ENCODE peak calls at places on chromosomes 6 and 20, in five cellular contexts. M is HepG2, N is H1, L is GM12878, H is NT2/D1. U is an unnamed sample.

GRCh38 chr20:34420146-34420545 is 57.1 kb downstream of the ITCH start:
- DNase-seq in N (no peak), M (no peak), L (no peak), H (no peak), U (no peak)

GRCh38 chr6:71902261-71902660 is 15.9 kb downstream of the RIMS1 start:
- DNase-seq in H (no peak), L (peak), N (no peak), M (no peak), U (no peak)

GRCh38 chr6:155157101-155157500 is 106.7 kb upstream of the CLDN20 start:
- DNase-seq in N (no peak), M (no peak), L (no peak), H (no peak), U (no peak)

GRCh38 chr6:96939019-96939805 is 14.7 kb downstream of the KLHL32 start:
- DNase-seq in L (no peak), M (no peak), H (no peak), N (no peak), U (no peak)

GRCh38 chr6:163543311-163543710 is 128.8 kb downstream of the QKI start:
- DNase-seq in N (no peak), M (no peak), H (peak), L (no peak), U (no peak)

GRCh38 chr6:11196511-11197174 is 35.8 kb downstream of the NEDD9 start:
- DNase-seq in H (peak), M (no peak), L (no peak), N (no peak), U (no peak)

GRCh38 chr6:49409951-49410542 is 53.0 kb downstream of the MMUT start:
- DNase-seq in M (peak), L (peak), H (peak), N (peak), U (peak)

GRCh38 chr6:47414517-47415167 is 62.9 kb upstream of the CD2AP start:
- DNase-seq in H (no peak), L (peak), M (peak), N (no peak), U (no peak)

GRCh38 chr20:38628580-38629470 is 27.2 kb downstream of the ARHGAP40 start:
- DNase-seq in N (no peak), M (no peak), H (peak), L (no peak), U (no peak)

GRCh38 chr6:33817520-33817919 is 13.7 kb upstream of the MLN start:
- DNase-seq in N (no peak), L (no peak), M (no peak), H (no peak), U (no peak)

GRCh38 chr6:52894278-52894677 is 15.2 kb downstream of the GSTA3 start:
- DNase-seq in H (no peak), L (no peak), N (no peak), M (no peak), U (no peak)

GRCh38 chr6:90463359-90463758 is 123.5 kb downstream of the MAP3K7 start:
- DNase-seq in H (no peak), M (no peak), L (no peak), N (no peak), U (no peak)

GRCh38 chr20:31845300-31845863 is at the start of gene FOXS1:
- DNase-seq in L (no peak), N (no peak), M (no peak), H (no peak), U (no peak)

GRCh38 chr6:35611235-35611634 is 77.5 kb downstream of the FKBP5 start:
- DNase-seq in N (no peak), H (no peak), M (no peak), L (no peak), U (no peak)

GRCh38 chr20:23326774-23327173 is 23.8 kb upstream of the NXT1 start:
- DNase-seq in M (no peak), H (no peak), N (no peak), L (no peak), U (no peak)

GRCh38 chr20:58458342-58459057 is 56.7 kb downstream of the APCDD1L start:
- DNase-seq in H (no peak), M (no peak), L (peak), N (no peak), U (no peak)

GRCh38 chr6:169701218-169701952 is 444 bp downstream of the WDR27 start:
- DNase-seq in M (no peak), L (no peak), N (no peak), H (no peak), U (peak)

GRCh38 chr6:1603708-1604346 is 5.9 kb upstream of the FOXC1 start:
- DNase-seq in M (peak), L (no peak), H (no peak), N (no peak), U (no peak)

GRCh38 chr20:32457476-32457986 is 99.4 kb downstream of the ASXL1 start:
- DNase-seq in H (peak), N (peak), M (no peak), L (no peak), U (peak)

GRCh38 chr20:47265214-47265613 is 91.3 kb downstream of the ZMYND8 start:
- DNase-seq in H (no peak), L (no peak), N (no peak), M (no peak), U (no peak)

GRCh38 chr6:161272600-161273355 is 1.1 kb downstream of the AGPAT4 start:
- DNase-seq in L (no peak), N (no peak), H (no peak), M (no peak), U (peak)

GRCh38 chr6:170157567-170158218 is 133.2 kb downstream of the DLL1 start:
- DNase-seq in L (no peak), N (no peak), H (no peak), M (no peak), U (no peak)

GRCh38 chr6:106520711-106521367 is 108.5 kb downstream of the RTN4IP1 start:
- DNase-seq in N (no peak), L (peak), M (no peak), H (no peak), U (no peak)

GRCh38 chr6:131782764-131783163 is 25.1 kb upstream of the ENPP1 start:
- DNase-seq in H (no peak), L (no peak), N (no peak), M (no peak), U (no peak)

GRCh38 chr20:35972445-35972844 is 4.1 kb downstream of the CNBD2 start:
- DNase-seq in M (no peak), N (no peak), L (no peak), H (no peak), U (no peak)

GRCh38 chr6:120354452-120355098 is 979.7 kb downstream of the TBC1D32 start:
- DNase-seq in H (no peak), N (no peak), L (peak), M (no peak), U (no peak)

GRCh38 chr6:127484207-127484858 is 25.1 kb upstream of the KIAA0408 start:
- DNase-seq in L (peak), M (peak), H (no peak), N (no peak), U (no peak)

GRCh38 chr6:88166493-88166900 is 350 bp upstream of the CNR1 start:
- DNase-seq in L (no peak), N (no peak), M (no peak), H (no peak), U (no peak)

GRCh38 chr20:12173333-12173732 is 255.6 kb downstream of the BTBD3 start:
- DNase-seq in L (no peak), H (no peak), N (no peak), M (no peak), U (no peak)

GRCh38 chr6:163415176-163415619 is 680 bp downstream of the QKI start:
- DNase-seq in M (no peak), L (no peak), H (no peak), N (no peak), U (no peak)

GRCh38 chr6:37889015-37889885 is 69.7 kb downstream of the ZFAND3 start:
- DNase-seq in M (no peak), H (no peak), L (no peak), N (no peak), U (no peak)

GRCh38 chr20:63686492-63687321 is 9.7 kb upstream of the TNFRSF6B start:
- DNase-seq in N (no peak), H (no peak), L (no peak), M (no peak), U (no peak)
- TF ChIP-seq SUZ12 in N (no peak), H (no peak), L (no peak), M (no peak), U (no peak)

GRCh38 chr20:8724884-8725283 is 344.0 kb upstream of the PLCB4 start:
- DNase-seq in L (no peak), H (no peak), N (no peak), M (no peak), U (no peak)
- TF ChIP-seq SUZ12 in L (no peak), H (no peak), N (no peak), M (no peak), U (no peak)

GRCh38 chr20:59800309-59800708 is 133.1 kb downstream of the SYCP2 start:
- DNase-seq in L (no peak), M (no peak), H (no peak), N (no peak), U (no peak)
- TF ChIP-seq SUZ12 in L (no peak), M (no peak), H (no peak), N (no peak), U (no peak)

GRCh38 chr6:122580731-122581130 is 29.5 kb upstream of the PKIB start:
- DNase-seq in H (no peak), M (peak), N (no peak), L (no peak), U (no peak)
- TF ChIP-seq SUZ12 in H (no peak), M (no peak), N (no peak), L (no peak), U (no peak)

GRCh38 chr20:52192296-52193007 is 873 bp upstream of the ZFP64 start:
- DNase-seq in M (peak), N (no peak), H (peak), L (peak), U (no peak)
- TF ChIP-seq SUZ12 in M (no peak), N (no peak), H (no peak), L (no peak), U (no peak)

GRCh38 chr6:40249935-40250334 is 315.7 kb upstream of the MOCS1 start:
- DNase-seq in H (no peak), L (no peak), N (no peak), M (no peak), U (no peak)

GRCh38 chr6:40247516-40248115 is 313.4 kb upstream of the MOCS1 start:
- DNase-seq in N (peak), H (no peak), L (no peak), M (no peak), U (no peak)

GRCh38 chr6:40244684-40245083 is 310.4 kb upstream of the MOCS1 start:
- DNase-seq in H (no peak), L (no peak), N (no peak), M (no peak), U (no peak)
- TF ChIP-seq SUZ12 in H (no peak), L (no peak), N (no peak), M (no peak), U (no peak)

GRCh38 chr6:41938590-41938989 is 3.0 kb downstream of the CCND3 start:
- DNase-seq in M (no peak), N (no peak), L (no peak), H (no peak), U (no peak)

GRCh38 chr6:41939848-41940758 is 1.5 kb downstream of the CCND3 start:
- DNase-seq in H (no peak), M (no peak), L (no peak), N (peak), U (no peak)

GRCh38 chr6:41940759-41941279 is 789 bp downstream of the CCND3 start:
- DNase-seq in N (peak), M (no peak), L (no peak), H (no peak), U (no peak)

GRCh38 chr6:41937881-41938574 is 3.6 kb downstream of the CCND3 start:
- DNase-seq in N (no peak), M (no peak), L (no peak), H (no peak), U (no peak)

DNA sequence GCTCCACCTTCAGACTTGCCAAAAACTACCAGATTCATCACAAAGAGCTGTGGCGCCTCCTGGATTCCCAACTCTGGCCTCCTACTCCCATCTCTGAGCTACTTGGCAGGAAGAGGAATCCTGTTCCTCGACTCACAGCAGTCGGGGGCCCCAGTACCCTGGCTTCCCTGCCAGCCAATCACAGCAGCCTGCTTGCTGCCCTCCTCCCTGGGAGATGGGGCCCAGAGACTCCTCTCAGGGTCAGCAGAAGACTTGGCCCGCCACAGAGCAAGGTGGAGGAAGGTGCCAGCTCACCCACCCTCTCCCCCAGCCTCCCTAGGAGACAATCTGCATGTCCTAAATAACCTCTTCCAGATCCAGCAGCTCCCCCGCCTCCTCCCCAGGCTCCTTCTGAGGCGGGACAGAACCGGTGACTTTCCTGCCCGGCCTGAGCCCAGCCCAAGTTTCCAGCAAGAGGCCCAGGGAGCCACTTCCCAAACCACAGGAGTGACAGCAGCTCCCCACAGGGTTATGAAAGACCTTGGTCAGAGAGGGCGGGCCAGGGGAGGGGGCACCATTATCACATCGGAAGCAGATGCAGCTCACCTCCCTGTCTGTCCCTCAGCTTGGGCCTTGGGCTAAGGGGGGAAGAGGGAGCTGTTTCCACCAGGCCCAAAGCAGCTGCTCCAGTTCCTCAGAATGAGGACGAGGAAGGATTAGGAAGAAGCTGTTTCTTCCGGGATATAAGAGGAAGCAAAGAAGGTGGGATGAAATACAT is 2.3 kb downstream of the CCND3 start:
- DNase-seq in H (no peak), L (no peak), M (no peak), N (peak), U (no peak)
- TF ChIP-seq SUZ12 in H (no peak), L (no peak), M (no peak), N (no peak), U (no peak)

GRCh38 chr20:44532248-44532980 is 10.5 kb upstream of the SERINC3 start:
- DNase-seq in N (no peak), M (no peak), L (no peak), H (no peak), U (no peak)
- TF ChIP-seq SUZ12 in N (no peak), M (no peak), L (no peak), H (no peak), U (no peak)

GRCh38 chr6:108027054-108027453 is 47.5 kb downstream of the OSTM1 start:
- DNase-seq in L (no peak), M (no peak), H (no peak), N (no peak), U (no peak)

GRCh38 chr6:108030223-108030622 is 44.3 kb downstream of the OSTM1 start:
- DNase-seq in N (no peak), L (no peak), H (no peak), M (peak), U (no peak)

GRCh38 chr6:108031968-108032367 is 42.6 kb downstream of the OSTM1 start:
- DNase-seq in H (no peak), M (no peak), L (no peak), N (no peak), U (no peak)

GRCh38 chr6:108027594-108027993 is 46.9 kb downstream of the OSTM1 start:
- DNase-seq in L (no peak), H (no peak), M (no peak), N (no peak), U (no peak)

DNA sequence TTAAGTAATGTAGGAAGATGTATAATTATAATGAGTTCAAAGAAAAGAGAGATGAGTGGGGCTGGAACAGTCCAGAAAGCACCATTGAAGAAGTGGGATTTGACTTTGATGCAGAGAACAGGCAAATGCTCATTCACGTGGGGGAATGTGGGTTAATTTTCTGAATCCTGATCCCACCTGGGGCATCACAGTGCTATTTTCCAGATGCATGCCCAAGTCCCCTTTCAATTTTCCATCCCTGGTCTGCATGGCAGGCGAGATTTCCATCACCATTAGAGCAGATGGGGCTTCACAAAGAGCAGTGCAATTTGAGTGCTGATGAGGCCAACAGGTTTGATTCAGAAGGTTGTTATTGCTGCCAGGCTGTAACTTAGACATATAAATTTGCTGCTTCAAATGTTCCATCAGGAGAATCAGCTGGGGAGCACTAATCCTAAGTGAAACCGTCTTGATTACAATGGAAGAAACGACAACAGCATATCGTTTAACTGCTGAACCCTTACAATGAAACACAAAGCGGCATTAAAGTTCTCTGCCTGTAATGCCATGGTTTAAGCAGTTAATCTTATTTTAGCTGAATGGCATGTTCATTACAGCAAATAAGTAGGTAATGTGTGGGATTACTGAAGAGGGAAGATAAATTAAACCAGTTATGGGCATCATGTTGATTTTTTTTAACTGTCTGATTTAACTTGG is 45.2 kb downstream of the OSTM1 start:
- DNase-seq in N (no peak), L (no peak), H (no peak), M (no peak), U (no peak)
- TF ChIP-seq SUZ12 in N (no peak), L (no peak), H (no peak), M (no peak), U (no peak)

GRCh38 chr6:16450821-16451220 is 212.4 kb downstream of the GMPR start:
- DNase-seq in N (no peak), L (no peak), H (no peak), M (no peak), U (no peak)
- TF ChIP-seq SUZ12 in N (no peak), L (no peak), H (no peak), M (no peak), U (no peak)

U was measured in HEK293T.